ENCODE peak calls at places on chromosome 10, in five cellular contexts. R, G, A, E and P are unnamed samples.

GRCh38 chr10:75512534-75512933 is 81.1 kb downstream of the LRMDA start:
- DNase-seq in R (no peak), G (no peak), A (no peak), E (no peak), P (no peak)

GRCh38 chr10:124911124-124912051 is 30.5 kb upstream of the ZRANB1 start:
- DNase-seq in R (no peak), G (no peak), A (no peak), E (peak; percentile 67), P (no peak)

GRCh38 chr10:125011926-125012705 is 70.2 kb downstream of the ZRANB1 start:
- DNase-seq in R (no peak), G (no peak), A (no peak), E (peak; percentile 22), P (no peak)

GRCh38 chr10:132507467-132507955 is 30.1 kb upstream of the INPP5A start:
- DNase-seq in R (no peak), G (no peak), A (no peak), E (no peak), P (no peak)

GRCh38 chr10:129491123-129491734 is 24.2 kb downstream of the MGMT start:
- DNase-seq in R (no peak), G (no peak), A (no peak), E (no peak), P (peak; percentile 19)

GRCh38 chr10:113930482-113931057 is 76.1 kb downstream of the NHLRC2 start:
- DNase-seq in R (no peak), G (no peak), A (no peak), E (no peak), P (no peak)

GRCh38 chr10:7942311-7942710 is 112.2 kb upstream of the GATA3 start:
- DNase-seq in R (no peak), G (no peak), A (no peak), E (no peak), P (no peak)

GRCh38 chr10:116538461-116538860 is 7.3 kb upstream of the PNLIP start:
- DNase-seq in R (no peak), G (no peak), A (no peak), E (peak; percentile 16), P (peak; percentile 63)

GRCh38 chr10:1487288-1487687 is 250.0 kb downstream of the ADARB2 start:
- DNase-seq in R (no peak), G (no peak), A (no peak), E (no peak), P (no peak)

GRCh38 chr10:62007145-62007544 is 105.6 kb downstream of the ARID5B start:
- DNase-seq in R (no peak), G (no peak), A (no peak), E (no peak), P (no peak)

GRCh38 chr10:6204063-6204340 is 1.3 kb downstream of the PFKFB3 start:
- DNase-seq in R (peak; percentile 34), G (no peak), A (peak; percentile 64), E (no peak), P (no peak)